ENCODE peak calls at places on chromosomes 4 and X, in six cellular contexts. Q, D, Y, Z, M and V are unnamed samples.

GRCh38 chr4:56086073-56086521 is 137.4 kb downstream of the CEP135 start:
- DNase-seq in Q (no peak), D (no peak), Y (no peak), Z (no peak), M (peak), V (no peak)

GRCh38 chr4:3851211-3851610 is 85.0 kb downstream of the ADRA2C start:
- DNase-seq in Q (no peak), D (no peak), Y (peak), Z (peak), M (no peak), V (no peak)

GRCh38 chrX:9829308-9830267 is 43.4 kb downstream of the SHROOM2 start:
- DNase-seq in Q (no peak), D (no peak), Y (no peak), Z (peak), M (no peak), V (no peak)

GRCh38 chr4:14223461-14223860 is 595.9 kb upstream of the BOD1L1 start:
- DNase-seq in Q (no peak), D (no peak), Y (no peak), Z (no peak), M (no peak), V (no peak)

GRCh38 chrX:129984196-129984962 is 1.9 kb downstream of the BCORL1 start:
- DNase-seq in Q (peak), D (peak), Y (no peak), Z (no peak), M (no peak), V (no peak)

GRCh38 chr4:1265351-1265750 is 16.4 kb upstream of the CTBP1 start:
- DNase-seq in Q (no peak), D (no peak), Y (no peak), Z (no peak), M (no peak), V (no peak)

GRCh38 chrX:9770319-9770718 is 4.7 kb upstream of the GPR143 start:
- DNase-seq in Q (no peak), D (no peak), Y (no peak), Z (peak), M (no peak), V (no peak)

GRCh38 chr4:54363037-54363436 is 133.9 kb downstream of the PDGFRA start:
- DNase-seq in Q (no peak), D (no peak), Y (no peak), Z (no peak), M (no peak), V (no peak)

GRCh38 chr4:176038789-176039188 is 26.9 kb upstream of the WDR17 start:
- DNase-seq in Q (no peak), D (no peak), Y (no peak), Z (no peak), M (no peak), V (no peak)

GRCh38 chrX:20267924-20268701 is 1.4 kb upstream of the RPS6KA3 start:
- DNase-seq in Q (peak), D (peak), Y (no peak), Z (no peak), M (no peak), V (no peak)